ENCODE peak calls at places on chromosomes 13 and 19, in four cellular contexts. A, F, K and X are unnamed samples.

GRCh38 chr19:9862897-9863296 is 27.8 kb downstream of the PIN1 start:
- DNase-seq in A (no peak), F (no peak), K (no peak), X (no peak)

GRCh38 chr19:18603255-18603957 is 3.2 kb downstream of the CRLF1 start:
- DNase-seq in A (no peak), F (no peak), K (no peak), X (no peak)

GRCh38 chr13:74836628-74837027 is 645.3 kb downstream of the TBC1D4 start:
- DNase-seq in A (no peak), F (no peak), K (no peak), X (no peak)

GRCh38 chr13:24842533-24843278 is 78.7 kb downstream of the RNF17 start:
- DNase-seq in A (no peak), F (peak; percentile 49), K (peak; percentile 4), X (no peak)

GRCh38 chr13:91313103-91313502 is 34.4 kb upstream of the MIR17HG start:
- DNase-seq in A (no peak), F (no peak), K (peak; percentile 11), X (no peak)

GRCh38 chr19:47598407-47599349 is 10.3 kb upstream of the BICRA start:
- DNase-seq in A (no peak), F (no peak), K (peak; percentile 98), X (no peak)

GRCh38 chr19:531009-531752 is 379 bp upstream of the CDC34 start:
- DNase-seq in A (peak; percentile 19), F (peak; percentile 85), K (peak; percentile 54), X (peak; percentile 88)

GRCh38 chr19:4088975-4089374 is 22.3 kb upstream of the ZBTB7A start:
- DNase-seq in A (no peak), F (no peak), K (no peak), X (no peak)

GRCh38 chr19:13277104-13277809 is 127.0 kb downstream of the IER2 start:
- DNase-seq in A (peak; percentile 37), F (peak; percentile 63), K (peak; percentile 68), X (no peak)

GRCh38 chr19:10036601-10037071 is 23.4 kb downstream of the RDH8 start:
- DNase-seq in A (no peak), F (no peak), K (no peak), X (peak; percentile 78)

GRCh38 chr19:6539514-6539913 is 8.7 kb downstream of the TNFSF9 start:
- DNase-seq in A (no peak), F (no peak), K (no peak), X (no peak)

GRCh38 chr19:48258350-48258749 is 2.6 kb upstream of the CARD8 start:
- DNase-seq in A (no peak), F (no peak), K (no peak), X (no peak)

GRCh38 chr13:78121001-78121400 is 202.4 kb upstream of the EDNRB start:
- DNase-seq in A (no peak), F (no peak), K (no peak), X (no peak)

GRCh38 chr13:35260316-35260715 is 216.2 kb downstream of the MAB21L1 start:
- DNase-seq in A (no peak), F (no peak), K (no peak), X (no peak)

GRCh38 chr13:90696656-90697055 is 650.8 kb upstream of the MIR17HG start:
- DNase-seq in A (no peak), F (no peak), K (no peak), X (no peak)

GRCh38 chr13:107339209-107339608 is 771.3 kb upstream of the ARGLU1 start:
- DNase-seq in A (peak; percentile 28), F (no peak), K (no peak), X (no peak)

GRCh38 chr19:1250374-1251232 is 2.2 kb downstream of the MIDN start:
- DNase-seq in A (no peak), F (peak; percentile 84), K (no peak), X (no peak)

GRCh38 chr13:24192036-24192810 is 31.7 kb downstream of the SPATA13 start:
- DNase-seq in A (no peak), F (no peak), K (no peak), X (no peak)

GRCh38 chr13:73596382-73596781 is 537.6 kb downstream of the KLF5 start:
- DNase-seq in A (no peak), F (no peak), K (no peak), X (no peak)

GRCh38 chr19:3146677-3147100 is 10.9 kb downstream of the GNA15 start:
- DNase-seq in A (no peak), F (peak; percentile 77), K (no peak), X (no peak)

GRCh38 chr13:30654430-30654829 is 36.7 kb downstream of the USPL1 start:
- DNase-seq in A (no peak), F (no peak), K (no peak), X (no peak)

GRCh38 chr13:42907745-42908144 is 84.3 kb downstream of the EPSTI1 start:
- DNase-seq in A (no peak), F (no peak), K (no peak), X (no peak)

GRCh38 chr13:90968510-90968909 is 379.0 kb upstream of the MIR17HG start:
- DNase-seq in A (peak; percentile 83), F (no peak), K (no peak), X (no peak)